ENCODE peak calls at places on chromosomes 5 and 9, in four cellular contexts. H is IMR-90, U is OCI-LY7, L is endothelial cell. R is an unnamed sample.

GRCh38 chr9:6354072-6354686 is 26.0 kb downstream of the TPD52L3 start:
- DNase-seq in L (peak), H (peak), U (peak), R (peak)

GRCh38 chr9:27413507-27414214 is 110.4 kb upstream of the IFNK start:
- DNase-seq in H (no peak), U (no peak), L (no peak), R (no peak)

GRCh38 chr5:160339406-160340140 is 27.2 kb upstream of the CCNJL start:
- DNase-seq in U (no peak), L (no peak), H (no peak), R (no peak)

GRCh38 chr5:9927521-9927997 is 297.4 kb upstream of the TAS2R1 start:
- DNase-seq in L (no peak), H (peak), U (no peak), R (peak)

GRCh38 chr5:171825046-171825445 is 39.4 kb downstream of the SMIM23 start:
- DNase-seq in L (no peak), U (no peak), H (no peak), R (no peak)

GRCh38 chr9:73180373-73180772 is 28.7 kb downstream of the ANXA1 start:
- DNase-seq in H (peak), U (no peak), L (no peak), R (peak)

GRCh38 chr9:79387091-79387490 is 184.7 kb upstream of the TLE4 start:
- DNase-seq in L (no peak), U (no peak), H (peak), R (no peak)

GRCh38 chr9:16369427-16369826 is 501.0 kb downstream of the BNC2 start:
- DNase-seq in L (no peak), H (no peak), U (no peak), R (no peak)

GRCh38 chr5:98110270-98110669 is 663.2 kb upstream of the RGMB start:
- DNase-seq in L (no peak), U (no peak), H (peak), R (peak)

GRCh38 chr5:102048940-102049339 is 247.1 kb downstream of the SLCO4C1 start:
- DNase-seq in H (no peak), L (no peak), U (no peak), R (no peak)

GRCh38 chr9:94100152-94100879 is 16.1 kb downstream of the PTPDC1 start:
- DNase-seq in U (no peak), L (no peak), H (no peak), R (no peak)

GRCh38 chr9:34176089-34176488 is 2.8 kb upstream of the UBAP1 start:
- DNase-seq in U (no peak), H (no peak), L (no peak), R (peak)

GRCh38 chr9:109336409-109336808 is 15.6 kb upstream of the EPB41L4B start:
- DNase-seq in L (no peak), H (no peak), U (no peak), R (no peak)

GRCh38 chr5:96733771-96734498 is 71.8 kb downstream of the CAST start:
- DNase-seq in H (peak), L (no peak), U (no peak), R (peak)

GRCh38 chr9:37925786-37926736 is 22.1 kb upstream of the SLC25A51 start:
- DNase-seq in L (no peak), U (no peak), H (no peak), R (peak)

GRCh38 chr5:40634154-40634553 is 45.6 kb upstream of the PTGER4 start:
- DNase-seq in U (no peak), H (no peak), L (no peak), R (no peak)

GRCh38 chr5:80963966-80964481 is 3.9 kb downstream of the RASGRF2 start:
- DNase-seq in L (no peak), U (no peak), H (peak), R (no peak)

GRCh38 chr9:138044485-138045383 is 167.2 kb downstream of the CACNA1B start:
- DNase-seq in H (no peak), U (no peak), L (no peak), R (no peak)

GRCh38 chr5:135559342-135559741 is 19.4 kb downstream of the CXCL14 start:
- DNase-seq in U (no peak), L (no peak), H (peak), R (peak)

GRCh38 chr5:4480528-4481404 is 659.4 kb upstream of the ADAMTS16 start:
- DNase-seq in H (no peak), U (no peak), L (no peak), R (no peak)

GRCh38 chr9:134637696-134638502 is 3.7 kb upstream of the COL5A1 start:
- DNase-seq in U (no peak), L (no peak), H (no peak), R (no peak)

GRCh38 chr5:172746725-172747124 is 24.3 kb downstream of the DUSP1 start:
- DNase-seq in U (no peak), H (no peak), L (no peak), R (no peak)

GRCh38 chr5:57795203-57795602 is 312.6 kb upstream of the ACTBL2 start:
- DNase-seq in H (no peak), L (no peak), U (no peak), R (no peak)

GRCh38 chr5:14644623-14645237 is 19.8 kb upstream of the OTULIN start:
- DNase-seq in U (no peak), L (no peak), H (no peak), R (no peak)

GRCh38 chr5:126544087-126544740 is 50.8 kb downstream of the ALDH7A1 start:
- DNase-seq in L (peak), U (peak), H (peak), R (peak)

GRCh38 chr5:127203818-127204217 is 86.8 kb upstream of the MEGF10 start:
- DNase-seq in U (no peak), H (peak), L (no peak), R (peak)

GRCh38 chr9:130240410-130241197 is 25.0 kb upstream of the HMCN2 start:
- DNase-seq in U (peak), L (peak), H (peak), R (peak)

GRCh38 chr9:33166263-33167083 is 663 bp downstream of the B4GALT1 start:
- DNase-seq in H (no peak), U (peak), L (peak), R (peak)

GRCh38 chr5:135319928-135320606 is 79.0 kb downstream of the MACROH2A1 start:
- DNase-seq in U (no peak), H (no peak), L (peak), R (no peak)

GRCh38 chr5:14270212-14270702 is 127.1 kb downstream of the TRIO start:
- DNase-seq in U (peak), L (peak), H (peak), R (peak)

GRCh38 chr9:127539259-127539981 is 72.7 kb upstream of the STXBP1 start:
- DNase-seq in U (no peak), H (peak), L (no peak), R (no peak)

GRCh38 chr9:134962065-134962997 is 44.6 kb upstream of the FCN1 start:
- DNase-seq in H (no peak), L (no peak), U (peak), R (no peak)

GRCh38 chr5:87499478-87500410 is 87.0 kb upstream of the CCNH start:
- DNase-seq in L (no peak), U (no peak), H (no peak), R (peak)

GRCh38 chr5:163509288-163510040 is 4.0 kb downstream of the MAT2B start:
- DNase-seq in U (no peak), L (no peak), H (peak), R (peak)

GRCh38 chr5:122150128-122150685 is 20.9 kb downstream of the ZNF474 start:
- DNase-seq in H (peak), L (no peak), U (no peak), R (no peak)

GRCh38 chr9:105043370-105043936 is 115.5 kb upstream of the ABCA1 start:
- DNase-seq in U (no peak), L (no peak), H (no peak), R (no peak)

GRCh38 chr5:42993516-42994284 is 46.4 kb downstream of the ANXA2R start:
- DNase-seq in U (peak), L (no peak), H (peak), R (no peak)

GRCh38 chr9:120713257-120714087 is 798 bp downstream of the MEGF9 start:
- DNase-seq in U (no peak), L (peak), H (no peak), R (peak)

GRCh38 chr5:168916266-168916665 is 337.1 kb upstream of the PANK3 start:
- DNase-seq in U (no peak), L (no peak), H (no peak), R (peak)

GRCh38 chr9:116193636-116194035 is 40.0 kb downstream of the PAPPA start:
- DNase-seq in L (no peak), U (no peak), H (peak), R (peak)

GRCh38 chr9:116191757-116192415 is 38.3 kb downstream of the PAPPA start:
- DNase-seq in H (no peak), U (no peak), L (no peak), R (no peak)

GRCh38 chr9:116189683-116190082 is 36.1 kb downstream of the PAPPA start:
- DNase-seq in H (no peak), U (no peak), L (no peak), R (peak)

GRCh38 chr9:116190595-116190994 is 37.0 kb downstream of the PAPPA start:
- DNase-seq in L (no peak), H (no peak), U (no peak), R (no peak)

DNA sequence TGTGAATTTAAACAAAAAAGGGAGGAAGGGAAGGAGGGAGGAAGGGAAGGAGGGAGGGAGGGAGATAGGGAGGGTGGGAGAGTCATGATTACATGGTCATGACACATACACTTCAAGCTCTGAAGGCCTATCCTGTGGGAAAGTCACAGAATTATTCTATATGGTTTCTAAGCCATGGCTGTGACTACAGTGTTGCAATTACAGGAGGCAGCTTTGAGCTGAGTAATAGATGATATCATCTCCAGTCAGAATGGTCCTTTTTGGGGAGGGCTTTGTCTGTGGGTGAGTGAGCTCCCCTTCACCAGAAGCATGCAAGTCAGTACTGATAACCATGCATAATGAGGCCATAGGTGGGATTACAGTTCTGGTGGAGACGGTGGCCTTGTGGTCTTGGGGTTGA is 37.4 kb downstream of the PAPPA start:
- DNase-seq in U (no peak), H (peak), L (no peak), R (peak)
- TF ChIP-seq CTCF in U (no peak), H (no peak), L (no peak), R (no peak)

DNA sequence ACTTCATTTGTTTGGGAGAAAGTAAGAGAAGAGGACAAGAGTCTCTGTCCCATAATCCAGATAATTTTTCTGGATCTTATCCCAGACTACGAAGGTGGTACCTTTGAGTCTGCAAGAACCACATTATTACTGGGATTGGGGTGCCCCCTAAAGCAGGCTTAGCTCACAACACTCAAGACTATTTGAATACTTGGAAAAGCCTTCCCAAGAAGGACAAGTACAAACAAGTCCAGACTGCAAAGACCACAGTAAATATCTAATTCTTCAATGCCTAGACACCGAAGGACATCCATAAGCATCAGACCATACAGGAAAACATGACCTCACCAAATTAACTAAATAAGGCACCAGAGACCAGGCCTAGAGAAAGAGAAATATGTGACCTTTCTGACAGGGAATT is 40.2 kb upstream of the TMED7 start:
- DNase-seq in U (no peak), H (no peak), L (no peak), R (no peak)
- TF ChIP-seq CTCF in U (no peak), H (no peak), L (no peak), R (no peak)

GRCh38 chr5:119405444-119405843 is 46.9 kb upstream of the HSD17B4 start:
- DNase-seq in U (no peak), L (no peak), H (no peak), R (no peak)
- TF ChIP-seq CTCF in U (no peak), L (no peak), H (no peak), R (no peak)

DNA sequence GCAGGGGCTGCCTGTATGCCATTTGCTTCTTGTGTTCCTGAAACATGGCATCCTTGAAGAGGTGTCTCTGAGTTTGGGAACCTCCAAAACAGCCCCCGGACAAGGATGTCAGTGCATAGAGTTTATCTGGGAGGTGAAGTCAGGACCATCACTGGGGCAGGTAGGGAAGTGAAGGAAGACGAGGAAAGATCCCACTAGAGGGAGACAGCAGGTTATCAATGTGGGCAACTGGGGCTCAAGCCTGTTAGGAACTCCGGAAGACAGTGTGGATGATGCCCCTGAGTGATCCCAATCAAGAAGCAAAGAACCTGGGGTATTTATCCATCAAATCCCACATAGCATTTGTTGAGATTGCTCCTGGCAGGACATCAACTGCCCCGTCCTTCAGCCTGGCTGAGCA is 233.1 kb downstream of the AGTPBP1 start:
- DNase-seq in H (no peak), U (no peak), L (no peak), R (peak)
- TF ChIP-seq CTCF in H (no peak), U (no peak), L (no peak), R (no peak)

GRCh38 chr5:74259572-74259971 is 381.0 kb downstream of the ENC1 start:
- DNase-seq in U (no peak), L (no peak), H (no peak), R (no peak)
- TF ChIP-seq CTCF in U (peak), L (no peak), H (no peak), R (no peak)

GRCh38 chr5:140346348-140347221 is at the start of gene HBEGF:
- DNase-seq in H (peak), L (peak), U (peak), R (peak)
- TF ChIP-seq CTCF in H (peak), L (peak), U (peak), R (peak)

GRCh38 chr9:70952131-70952727 is 169.2 kb downstream of the TRPM3 start:
- DNase-seq in L (no peak), U (no peak), H (no peak), R (no peak)

GRCh38 chr9:70949239-70949638 is 172.2 kb downstream of the TRPM3 start:
- DNase-seq in H (no peak), U (peak), L (no peak), R (no peak)

GRCh38 chr9:70954607-70955143 is 166.7 kb downstream of the TRPM3 start:
- DNase-seq in L (no peak), U (no peak), H (no peak), R (no peak)

GRCh38 chr9:70950270-70950669 is 171.2 kb downstream of the TRPM3 start:
- DNase-seq in U (no peak), H (no peak), L (no peak), R (no peak)

DNA sequence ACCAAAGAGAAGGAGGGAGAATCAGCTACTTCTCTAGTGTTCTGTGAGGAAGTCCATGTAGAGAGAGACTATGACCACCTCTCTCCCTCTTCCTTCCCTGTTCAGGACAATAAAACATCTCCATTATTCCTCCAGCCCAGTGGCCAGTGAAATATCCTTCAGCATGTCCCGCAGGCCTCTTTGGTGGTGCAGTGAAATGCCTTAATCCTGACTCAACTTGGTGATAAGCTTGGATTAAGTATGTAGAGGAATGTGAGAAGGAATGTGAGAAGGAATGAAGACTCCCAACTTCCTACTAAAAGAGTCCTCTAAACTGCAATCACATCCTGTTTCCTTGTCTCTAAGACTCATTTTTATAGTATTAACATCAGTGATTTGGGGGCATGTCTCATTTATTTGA is 167.3 kb downstream of the TRPM3 start:
- DNase-seq in L (no peak), U (no peak), H (peak), R (peak)
- TF ChIP-seq CTCF in L (no peak), U (no peak), H (no peak), R (no peak)

DNA sequence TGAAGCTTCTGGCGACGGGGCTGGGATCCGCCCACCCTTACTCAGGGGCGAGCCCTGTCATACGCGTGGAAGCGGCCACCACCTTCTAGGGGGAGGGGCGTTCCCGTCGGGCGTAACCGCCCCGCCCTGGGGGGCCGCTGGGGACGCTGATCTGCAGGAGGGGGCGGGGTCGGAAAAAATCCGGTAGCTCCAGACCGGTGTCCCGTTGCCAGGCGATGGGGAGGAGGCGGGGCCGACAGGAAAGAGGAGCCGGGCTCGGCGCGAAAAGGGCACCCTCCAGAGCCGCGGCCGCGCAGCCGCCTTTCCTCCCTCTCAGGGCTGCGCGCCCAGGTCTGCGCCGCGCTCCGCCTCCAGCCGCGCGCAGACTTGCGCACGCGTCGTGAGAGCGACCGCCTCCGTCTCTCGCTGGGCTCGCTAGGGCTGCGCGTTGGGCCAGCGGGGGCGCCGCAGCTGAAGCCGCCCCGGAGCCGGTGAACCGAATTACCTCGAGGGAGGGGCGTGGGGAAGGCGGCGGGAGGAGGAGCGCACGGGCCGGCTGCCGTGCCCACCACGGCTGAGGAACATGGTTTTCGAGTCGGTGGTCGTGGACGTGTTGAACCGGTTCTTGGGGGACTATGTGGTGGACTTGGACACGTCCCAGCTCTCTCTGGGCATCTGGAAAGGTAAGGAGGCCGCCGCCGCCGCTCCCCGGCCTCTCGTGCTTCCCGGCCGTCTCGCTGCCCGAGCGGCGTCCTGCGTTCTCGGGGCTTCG is at the start of gene VPS13A:
- DNase-seq in L (peak), U (peak), H (peak), R (peak)
- TF ChIP-seq CTCF in L (no peak), U (peak), H (peak), R (no peak)

GRCh38 chr9:35755071-35755470 is 995 bp upstream of the MSMP start:
- DNase-seq in U (no peak), L (no peak), H (no peak), R (no peak)

GRCh38 chr9:35756743-35757526 is 2.9 kb upstream of the MSMP start:
- DNase-seq in U (peak), L (peak), H (no peak), R (peak)

GRCh38 chr9:35754264-35754663 is at the start of gene MSMP:
- DNase-seq in U (no peak), H (no peak), L (no peak), R (no peak)

GRCh38 chr9:35757527-35758275 is 3.6 kb upstream of the MSMP start:
- DNase-seq in L (no peak), U (no peak), H (no peak), R (no peak)

DNA sequence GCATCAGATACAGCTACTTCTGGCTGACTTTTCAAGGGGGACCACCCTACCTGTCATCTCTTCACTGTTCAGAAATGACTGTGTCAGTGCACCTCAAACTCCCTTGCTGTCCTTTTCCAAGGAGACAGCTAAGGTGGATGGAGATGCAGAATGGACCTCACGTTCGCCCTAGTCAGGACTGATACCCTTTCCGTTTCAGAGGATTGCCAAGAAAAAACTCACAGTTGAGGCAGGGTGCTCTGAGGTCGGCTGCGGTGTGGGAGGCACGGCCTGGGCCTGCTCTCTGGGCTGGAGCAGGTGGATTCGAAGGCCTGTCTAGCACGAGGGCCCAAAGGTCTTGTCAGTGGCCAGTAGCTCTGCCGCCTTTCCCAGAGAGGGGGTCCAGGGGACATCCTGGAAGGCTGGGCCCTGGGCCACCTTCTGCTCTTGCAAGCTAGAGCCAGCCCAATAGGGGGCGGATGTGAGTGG is 2.2 kb upstream of the MSMP start:
- DNase-seq in H (no peak), U (no peak), L (peak), R (no peak)
- TF ChIP-seq CTCF in H (peak), U (peak), L (no peak), R (peak)

R was measured in MCF 10A.